ENCODE peak calls at places on chromosomes 6 and 20, in eight cellular contexts. I is fibroblast of lung, R is H9, O is PC-3, N is GM23248, X is adipocyte, A is K562, Z is IMR-90. T is an unnamed sample.

GRCh38 chr6:147406783-147407182 is 101.7 kb upstream of the SAMD5 start:
- DNase-seq in Z (no peak), X (no peak), O (no peak), I (no peak), A (no peak), R (no peak), N (no peak), T (no peak)

GRCh38 chr20:38121741-38122140 is 43.3 kb downstream of the TGM2 start:
- DNase-seq in R (no peak), X (no peak), A (no peak), I (no peak), N (no peak), Z (no peak), O (no peak), T (no peak)

GRCh38 chr20:34415079-34415478 is 52.0 kb downstream of the ITCH start:
- DNase-seq in R (no peak), I (no peak), X (no peak), A (no peak), Z (no peak), O (no peak), N (no peak), T (no peak)

GRCh38 chr6:15893556-15894253 is 230.9 kb upstream of the DTNBP1 start:
- DNase-seq in Z (peak), R (no peak), X (no peak), O (peak), N (no peak), I (peak), A (peak), T (peak)

GRCh38 chr20:7741866-7742265 is 198.4 kb downstream of the HAO1 start:
- DNase-seq in A (no peak), X (no peak), R (no peak), I (no peak), O (peak), Z (no peak), N (no peak), T (no peak)

GRCh38 chr6:139308936-139309603 is 17.3 kb upstream of the TXLNB start:
- DNase-seq in N (peak), O (peak), R (no peak), I (peak), A (no peak), X (peak), Z (peak), T (no peak)

GRCh38 chr6:144017167-144018094 is 9.4 kb upstream of the PLAGL1 start:
- DNase-seq in I (no peak), X (no peak), A (no peak), R (no peak), O (no peak), N (no peak), Z (no peak), T (no peak)

GRCh38 chr6:8875986-8876385 is 440.6 kb upstream of the SLC35B3 start:
- DNase-seq in Z (no peak), I (no peak), O (no peak), X (no peak), N (no peak), A (no peak), R (no peak), T (no peak)

GRCh38 chr6:170177383-170178265 is 113.3 kb downstream of the DLL1 start:
- DNase-seq in A (no peak), I (no peak), O (no peak), N (no peak), Z (no peak), R (peak), X (no peak), T (no peak)

GRCh38 chr6:53361549-53362031 is 12.8 kb upstream of the ELOVL5 start:
- DNase-seq in N (peak), I (no peak), Z (peak), R (no peak), X (peak), A (no peak), O (peak), T (no peak)

GRCh38 chr20:21706345-21707195 is 1.1 kb downstream of the PAX1 start:
- DNase-seq in X (no peak), R (peak), O (no peak), I (no peak), Z (no peak), A (no peak), N (no peak), T (no peak)

GRCh38 chr6:142680308-142680707 is 264.7 kb downstream of the HIVEP2 start:
- DNase-seq in A (no peak), X (no peak), Z (no peak), R (no peak), O (peak), I (no peak), N (peak), T (no peak)

GRCh38 chr20:17995967-17996819 is 27.4 kb downstream of the MGME1 start:
- DNase-seq in O (peak), A (peak), N (peak), Z (peak), X (peak), I (peak), R (no peak), T (no peak)

GRCh38 chr20:31543966-31544598 is 29.8 kb downstream of the HM13 start:
- DNase-seq in O (peak), A (no peak), Z (peak), I (peak), X (peak), N (peak), R (no peak), T (no peak)

GRCh38 chr6:31794294-31794865 is 1.2 kb downstream of the VARS1 start:
- DNase-seq in I (peak), A (no peak), N (peak), R (no peak), X (peak), O (peak), Z (peak), T (no peak)

GRCh38 chr6:25229671-25230321 is 49.4 kb upstream of the CARMIL1 start:
- DNase-seq in O (peak), N (peak), Z (peak), R (no peak), A (no peak), I (peak), X (peak), T (no peak)

GRCh38 chr6:32096394-32097258 is 12.5 kb downstream of the TNXB start:
- DNase-seq in O (no peak), I (no peak), A (no peak), R (peak), N (no peak), X (no peak), Z (no peak), T (no peak)

GRCh38 chr6:82612475-82612874 is 248.9 kb downstream of the TPBG start:
- DNase-seq in A (no peak), O (no peak), N (no peak), I (no peak), X (peak), R (no peak), Z (no peak), T (no peak)

GRCh38 chr20:46388201-46388836 is 18.1 kb downstream of the ELMO2 start:
- DNase-seq in I (no peak), Z (no peak), N (no peak), A (no peak), O (no peak), R (no peak), X (no peak), T (no peak)

GRCh38 chr6:159062564-159062945 is 17.8 kb upstream of the TAGAP start:
- DNase-seq in A (no peak), O (no peak), I (no peak), Z (no peak), X (no peak), N (no peak), R (no peak), T (no peak)

GRCh38 chr6:159063549-159063948 is 18.8 kb upstream of the TAGAP start:
- DNase-seq in A (no peak), R (no peak), O (no peak), I (no peak), X (no peak), Z (no peak), N (no peak), T (no peak)

GRCh38 chr6:159061805-159062563 is 17.2 kb upstream of the TAGAP start:
- DNase-seq in Z (no peak), N (no peak), R (no peak), A (no peak), I (no peak), O (no peak), X (no peak), T (no peak)

GRCh38 chr6:159061146-159061545 is 16.4 kb upstream of the TAGAP start:
- DNase-seq in I (no peak), A (no peak), O (no peak), X (no peak), Z (no peak), R (no peak), N (no peak), T (no peak)

DNA sequence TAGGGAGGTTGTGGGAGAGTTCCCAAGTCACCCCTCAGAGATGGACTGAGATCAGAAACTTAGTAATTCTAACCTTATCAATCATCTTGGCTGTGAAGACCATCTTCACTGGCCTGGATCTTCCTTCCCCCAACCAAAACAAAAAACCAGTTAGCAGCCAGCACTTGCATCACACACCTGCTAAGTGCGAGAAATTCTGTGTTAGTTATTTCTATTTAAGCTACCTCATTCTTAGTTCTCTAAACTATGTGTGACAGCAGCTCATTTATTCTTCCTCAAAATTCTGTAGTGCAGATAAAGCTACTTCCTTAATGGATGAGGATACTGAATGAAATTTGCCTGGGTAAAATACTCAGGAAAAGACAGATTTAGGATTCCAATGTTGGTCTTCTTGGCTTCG is 18.2 kb upstream of the TAGAP start:
- DNase-seq in O (no peak), Z (no peak), N (no peak), R (no peak), A (no peak), I (no peak), X (no peak), T (no peak)
- H3K9ac ChIP-seq in O (no peak), Z (no peak), N (no peak), R (no peak), A (no peak), I (no peak), X (no peak), T (no peak)

DNA sequence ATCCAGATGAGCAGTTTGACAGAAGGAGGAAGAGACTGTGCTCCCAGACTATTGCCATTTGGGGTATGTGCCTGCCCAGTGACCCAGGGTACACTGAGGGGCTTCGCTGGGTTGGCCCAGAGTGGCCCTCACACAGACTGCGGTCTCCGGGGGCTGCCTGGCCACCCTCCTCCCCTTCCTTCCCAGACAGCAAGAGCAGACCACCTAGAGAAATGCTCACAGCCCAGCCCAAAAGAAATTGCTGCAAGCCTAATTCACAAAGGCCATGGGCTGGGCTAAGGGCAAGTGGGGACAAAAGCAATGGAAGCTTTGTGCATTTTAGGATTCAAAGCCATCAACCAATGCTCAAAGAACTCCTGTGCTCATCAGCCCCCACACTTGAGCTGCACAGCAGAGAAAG is 277.6 kb downstream of the CDC5L start:
- DNase-seq in Z (no peak), N (no peak), X (no peak), A (no peak), R (peak), O (no peak), I (no peak), T (no peak)
- H3K9ac ChIP-seq in Z (no peak), N (no peak), X (no peak), A (no peak), R (no peak), O (no peak), I (no peak), T (no peak)

DNA sequence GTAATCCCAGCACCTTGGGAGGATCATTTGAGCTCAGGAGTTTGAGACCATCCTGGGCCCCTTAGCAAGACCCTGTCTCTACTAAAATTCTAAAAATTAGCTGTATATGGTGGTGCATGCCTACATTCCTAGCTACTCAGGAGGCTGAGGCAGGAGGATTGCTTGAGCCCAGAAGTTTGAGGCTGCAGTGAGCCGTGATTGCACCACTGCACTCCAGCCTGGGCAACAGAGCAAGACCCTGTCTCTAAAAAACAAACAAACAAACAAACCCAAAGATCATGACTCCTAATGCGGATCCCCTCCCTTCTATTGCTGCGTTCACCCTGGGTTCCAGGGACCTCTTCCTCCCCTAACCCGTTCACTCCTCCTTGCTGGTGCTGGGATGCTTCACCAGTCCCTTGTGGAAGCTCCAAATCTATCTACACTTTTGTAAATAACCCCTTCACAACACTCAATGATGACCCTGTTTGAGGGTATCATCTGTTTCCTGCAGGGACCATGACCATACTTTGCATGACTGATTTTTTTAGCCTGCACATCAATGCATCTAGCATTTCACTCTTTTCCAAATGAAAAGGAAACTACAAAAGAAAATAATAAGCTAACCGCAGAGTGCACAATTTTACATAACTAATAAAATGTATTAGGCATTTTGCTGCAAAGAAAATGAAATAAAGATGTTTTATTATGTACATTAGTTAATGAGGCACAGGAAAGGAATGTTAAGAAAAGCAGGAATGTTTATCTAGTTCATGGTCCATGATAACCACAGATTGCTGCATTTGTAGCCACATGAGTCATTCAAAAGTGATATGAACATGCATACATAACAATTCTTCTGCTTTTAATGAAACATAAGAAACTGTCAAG is 30.5 kb upstream of the IPCEF1 start:
- DNase-seq in I (peak), Z (peak), R (no peak), N (peak), A (no peak), O (peak), X (peak), T (peak)
- H3K9ac ChIP-seq in I (no peak), Z (no peak), R (no peak), N (no peak), A (no peak), O (no peak), X (no peak), T (no peak)

GRCh38 chr6:44422534-44422933 is 35.0 kb downstream of the CDC5L start:
- DNase-seq in A (no peak), I (no peak), R (no peak), X (no peak), N (no peak), Z (no peak), O (no peak), T (no peak)
- H3K9ac ChIP-seq in A (no peak), I (no peak), R (no peak), X (no peak), N (no peak), Z (no peak), O (no peak), T (no peak)

GRCh38 chr6:4164456-4164855 is 29.1 kb upstream of the ECI2 start:
- DNase-seq in R (no peak), Z (no peak), I (no peak), A (no peak), N (no peak), X (no peak), O (no peak), T (no peak)

GRCh38 chr6:4169028-4169789 is 33.8 kb upstream of the ECI2 start:
- DNase-seq in A (no peak), Z (peak), R (no peak), O (no peak), I (peak), N (peak), X (peak), T (no peak)

GRCh38 chr6:4164043-4164442 is 28.7 kb upstream of the ECI2 start:
- DNase-seq in I (no peak), O (no peak), R (no peak), A (no peak), N (no peak), Z (peak), X (no peak), T (no peak)

GRCh38 chr6:4167833-4168232 is 32.5 kb upstream of the ECI2 start:
- DNase-seq in N (no peak), R (no peak), I (no peak), A (no peak), O (no peak), X (no peak), Z (no peak), T (no peak)

GRCh38 chr6:4167123-4167522 is 31.7 kb upstream of the ECI2 start:
- DNase-seq in O (no peak), Z (no peak), X (no peak), R (no peak), I (no peak), A (no peak), N (no peak), T (no peak)
- H3K9ac ChIP-seq in O (no peak), Z (no peak), X (no peak), R (no peak), I (no peak), A (no peak), N (no peak), T (no peak)